ENCODE peak calls at places on chromosomes 11 and 22, in four cellular contexts. M is K562, C is endothelial cell of umbilical vein, T is GM12878. B is an unnamed sample.

GRCh38 chr11:77144196-77144853 is 16.3 kb downstream of the MYO7A start:
- DNase-seq in M (no peak), C (no peak), T (no peak), B (no peak)

GRCh38 chr11:124214027-124214426 is 26.9 kb upstream of the OR8G1 start:
- DNase-seq in M (no peak), C (no peak), T (no peak), B (no peak)

GRCh38 chr11:74866557-74866956 is 82.3 kb downstream of the XRRA1 start:
- DNase-seq in M (no peak), C (no peak), T (no peak), B (no peak)

GRCh38 chr11:70251583-70252285 is 18.8 kb upstream of the PPFIA1 start:
- DNase-seq in M (no peak), C (no peak), T (no peak), B (no peak)

GRCh38 chr11:12167098-12167999 is 57.0 kb downstream of the MICAL2 start:
- DNase-seq in M (peak; percentile 65), C (peak; percentile 92), T (no peak), B (peak; percentile 97)

GRCh38 chr11:131597875-131598274 is 227.5 kb downstream of the NTM start:
- DNase-seq in M (no peak), C (no peak), T (no peak), B (no peak)

GRCh38 chr22:19942071-19942885 is 660 bp upstream of the TXNRD2 start:
- DNase-seq in M (peak; percentile 93), C (peak; percentile 55), T (no peak), B (peak; percentile 69)

GRCh38 chr11:19365743-19366410 is 125.1 kb upstream of the E2F8 start:
- DNase-seq in M (no peak), C (peak; percentile 53), T (no peak), B (no peak)

GRCh38 chr22:36277482-36278291 is 24.8 kb downstream of the APOL1 start:
- DNase-seq in M (peak; percentile 66), C (peak; percentile 59), T (no peak), B (peak; percentile 56)

GRCh38 chr11:20671856-20672546 is 2.6 kb downstream of the NELL1 start:
- DNase-seq in M (peak; percentile 26), C (no peak), T (no peak), B (no peak)

GRCh38 chr11:57746920-57747319 is 4.7 kb downstream of the BTBD18 start:
- DNase-seq in M (no peak), C (no peak), T (no peak), B (no peak)

GRCh38 chr11:131378931-131379330 is 8.5 kb downstream of the NTM start:
- DNase-seq in M (no peak), C (no peak), T (peak; percentile 2), B (no peak)

GRCh38 chr22:20573176-20573829 is 65.9 kb downstream of the MED15 start:
- DNase-seq in M (no peak), C (no peak), T (no peak), B (peak; percentile 50)

GRCh38 chr11:134264966-134265365 is 11.2 kb upstream of the GLB1L3 start:
- DNase-seq in M (no peak), C (no peak), T (no peak), B (no peak)

GRCh38 chr11:67083786-67084366 is 27.2 kb downstream of the RHOD start:
- DNase-seq in M (no peak), C (no peak), T (no peak), B (no peak)

GRCh38 chr11:67079065-67079464 is 22.4 kb downstream of the RHOD start:
- DNase-seq in M (no peak), C (no peak), T (peak; percentile 45), B (no peak)

GRCh38 chr11:67085617-67086016 is 29.0 kb downstream of the RHOD start:
- DNase-seq in M (no peak), C (no peak), T (no peak), B (no peak)

GRCh38 chr11:67082071-67082791 is 25.6 kb downstream of the RHOD start:
- DNase-seq in M (peak; percentile 69), C (peak; percentile 30), T (no peak), B (no peak)
- TF ChIP-seq FOS in M (no peak), C (no peak), T (no peak), B (no peak)

GRCh38 chr11:44568706-44569473 is 3.4 kb downstream of the CD82 start:
- DNase-seq in M (peak; percentile 17), C (peak; percentile 94), T (peak; percentile 63), B (peak; percentile 98)

GRCh38 chr11:44566559-44566949 is 1.1 kb downstream of the CD82 start:
- DNase-seq in M (no peak), C (no peak), T (no peak), B (no peak)

GRCh38 chr11:44566952-44567875 is 1.8 kb downstream of the CD82 start:
- DNase-seq in M (peak; percentile 3), C (no peak), T (no peak), B (no peak)

GRCh38 chr11:44568358-44568705 is 2.9 kb downstream of the CD82 start:
- DNase-seq in M (peak; percentile 9), C (no peak), T (no peak), B (no peak)

GRCh38 chr11:44567876-44568256 is 2.4 kb downstream of the CD82 start:
- DNase-seq in M (no peak), C (no peak), T (no peak), B (no peak)
- TF ChIP-seq FOS in M (no peak), C (no peak), T (no peak), B (no peak)

GRCh38 chr11:893008-893654 is 17.5 kb downstream of the CHID1 start:
- DNase-seq in M (no peak), C (no peak), T (no peak), B (no peak)

GRCh38 chr11:889686-890475 is 20.7 kb downstream of the CHID1 start:
- DNase-seq in M (no peak), C (no peak), T (no peak), B (no peak)

GRCh38 chr11:889261-889660 is 21.3 kb downstream of the CHID1 start:
- DNase-seq in M (no peak), C (no peak), T (no peak), B (no peak)

GRCh38 chr11:892106-892505 is 18.5 kb downstream of the CHID1 start:
- DNase-seq in M (no peak), C (no peak), T (no peak), B (no peak)

GRCh38 chr11:890794-891600 is 19.6 kb downstream of the CHID1 start:
- DNase-seq in M (no peak), C (no peak), T (no peak), B (no peak)
- TF ChIP-seq FOS in M (no peak), C (no peak), T (no peak), B (no peak)

GRCh38 chr22:41801147-41801819 is 804 bp downstream of the CCDC134 start:
- DNase-seq in M (no peak), C (no peak), T (no peak), B (no peak)
- TF ChIP-seq FOS in M (no peak), C (no peak), T (no peak), B (no peak)

DNA sequence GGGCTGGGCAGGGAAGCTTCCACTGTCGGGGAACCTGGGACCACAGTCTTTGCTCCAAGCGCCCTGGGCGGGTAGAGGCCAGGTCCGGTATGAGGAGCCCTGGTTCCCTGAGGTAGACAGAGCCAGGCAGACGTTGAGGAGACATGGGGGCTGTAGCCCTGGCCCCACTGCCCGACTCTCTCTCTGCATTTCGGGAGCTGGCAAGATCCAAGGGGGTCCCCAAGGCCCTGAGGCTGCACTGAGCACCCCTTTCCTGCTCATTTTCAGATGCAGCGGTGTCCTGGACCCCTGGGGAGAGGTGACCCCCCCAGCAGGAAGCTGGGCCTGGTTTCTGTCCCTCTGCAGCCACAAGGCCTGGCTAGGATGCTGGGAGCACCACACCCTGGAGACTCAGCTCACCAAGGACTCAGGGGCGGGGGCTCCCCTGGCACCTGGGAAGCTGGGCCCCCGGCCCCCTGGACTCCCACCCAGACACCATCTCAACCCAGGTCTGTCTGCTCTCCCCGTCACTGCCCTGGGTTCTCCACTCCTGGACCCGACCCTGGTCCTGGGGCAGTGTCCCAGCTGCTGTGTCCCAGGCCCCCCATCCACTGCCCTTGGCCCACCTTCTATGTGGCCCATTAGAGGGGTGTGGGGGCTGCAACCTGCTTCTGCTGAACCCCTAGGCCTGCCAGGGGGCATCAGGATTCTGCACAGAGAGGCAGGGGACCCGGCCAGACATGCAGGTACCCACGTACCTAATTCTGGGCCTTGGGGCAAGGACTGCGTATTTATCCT is 15.0 kb upstream of the MUC6 start:
- DNase-seq in M (no peak), C (no peak), T (no peak), B (no peak)
- TF ChIP-seq FOS in M (no peak), C (no peak), T (no peak), B (no peak)

GRCh38 chr11:27423125-27423524 is 49.5 kb downstream of the LGR4 start:
- DNase-seq in M (no peak), C (no peak), T (no peak), B (peak; percentile 80)
- TF ChIP-seq FOS in M (no peak), C (no peak), T (no peak), B (no peak)

DNA sequence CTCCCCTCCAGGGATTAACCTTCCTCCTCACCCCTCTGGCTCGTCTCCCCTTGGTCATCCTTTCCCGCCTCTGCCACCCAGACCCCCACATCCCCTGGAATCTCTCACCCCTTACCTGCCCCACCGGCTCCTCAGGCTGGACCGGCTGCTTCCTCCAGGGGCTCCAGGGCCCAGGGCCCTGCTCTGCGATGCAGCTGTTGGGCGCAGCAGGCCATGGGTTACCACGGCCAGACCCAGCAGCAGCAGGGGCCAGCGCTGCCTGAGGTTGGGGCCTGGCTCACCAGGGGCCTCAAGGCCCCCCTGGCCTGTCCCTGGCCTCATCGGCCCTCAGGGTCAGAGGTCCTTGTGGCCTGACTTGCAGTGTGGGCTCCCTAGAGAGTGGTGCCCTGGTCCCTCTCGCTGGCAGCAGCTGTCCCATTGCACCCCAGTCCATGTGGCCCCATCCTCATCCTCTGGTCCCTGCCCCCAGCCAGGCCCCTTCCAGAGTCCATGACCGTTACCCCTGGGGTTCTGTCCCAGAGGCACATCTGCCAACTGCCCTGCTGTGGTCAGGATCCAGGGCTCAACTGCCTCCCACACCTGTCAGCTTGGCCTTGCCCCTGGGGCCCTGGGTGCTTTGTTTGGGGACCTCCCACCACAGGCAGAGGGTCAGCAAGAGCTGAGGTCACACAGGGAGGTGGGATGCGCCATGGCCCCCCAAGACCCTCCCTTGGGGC is at the start of gene IGLL1:
- DNase-seq in M (no peak), C (no peak), T (no peak), B (no peak)
- TF ChIP-seq FOS in M (no peak), C (no peak), T (no peak), B (no peak)

DNA sequence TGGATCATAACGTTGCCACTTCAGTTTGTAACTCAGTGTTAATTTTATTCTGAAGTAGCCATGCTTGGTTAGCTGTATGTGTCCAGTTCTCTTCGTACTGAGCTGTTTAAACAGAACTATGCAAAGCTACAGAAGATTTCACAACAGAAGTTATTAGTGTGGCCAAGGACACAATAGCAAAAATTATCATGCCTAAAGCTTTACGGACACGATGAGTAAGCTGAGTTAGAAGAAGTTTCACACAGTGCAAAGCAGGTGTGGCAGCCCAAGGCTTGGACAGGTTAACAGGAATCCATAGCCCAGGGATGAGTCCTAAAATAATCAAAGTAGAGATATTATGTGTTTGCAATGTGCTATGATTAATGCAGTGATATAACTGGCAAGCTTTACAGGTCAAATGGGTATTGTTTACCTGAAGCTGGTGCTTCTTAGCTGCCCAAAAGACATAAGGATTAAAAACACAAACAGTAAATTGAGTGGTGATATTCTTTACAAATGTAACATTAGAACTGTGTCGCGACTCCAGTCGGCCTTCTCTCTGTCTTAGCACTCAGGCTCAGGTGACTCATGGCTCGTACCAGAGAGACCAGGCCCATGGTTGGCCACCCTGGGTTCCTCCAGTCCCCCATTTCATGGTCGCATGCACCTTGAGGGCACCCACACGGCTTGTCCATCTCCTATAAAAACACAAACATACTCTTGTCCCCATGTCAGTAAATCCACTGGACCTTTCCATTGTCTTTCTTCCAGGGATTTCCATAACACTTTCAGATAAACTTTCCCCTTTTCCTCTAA is 35.5 kb upstream of the NCAM1 start:
- DNase-seq in M (no peak), C (no peak), T (no peak), B (no peak)
- TF ChIP-seq FOS in M (no peak), C (no peak), T (no peak), B (no peak)

GRCh38 chr11:47980907-47981621 is 705 bp downstream of the PTPRJ start:
- DNase-seq in M (peak; percentile 58), C (peak; percentile 45), T (no peak), B (peak; percentile 40)
- TF ChIP-seq FOS in M (no peak), C (no peak), T (no peak), B (no peak)